ENCODE peak calls at places on chromosome X, in ten cellular contexts. J, H, N, W, G, T, V, S, K and Q are unnamed samples.

GRCh38 chrX:140712413-140713173 is 3.0 kb downstream of the LINC00632 start:
- DNase-seq in K (peak), S (peak), N (peak), T (peak), V (no peak), J (peak), W (peak), G (peak), H (peak), Q (peak)

GRCh38 chrX:29530520-29530919 is 684.8 kb upstream of the MAGEB2 start:
- DNase-seq in K (no peak), N (no peak), S (no peak), W (no peak), V (no peak), H (no peak), G (no peak), J (peak), T (peak), Q (peak)

GRCh38 chrX:2488621-2489285 is 12.0 kb downstream of the DHRSX start:
- DNase-seq in K (no peak), W (no peak), G (no peak), S (no peak), H (no peak), J (no peak), N (no peak), T (no peak), V (no peak), Q (no peak)

GRCh38 chrX:46263494-46263893 is 281.7 kb downstream of the ZNF674 start:
- DNase-seq in G (no peak), S (no peak), V (no peak), H (no peak), K (no peak), W (no peak), J (no peak), T (no peak), N (no peak), Q (no peak)

GRCh38 chrX:2692221-2693122 is 1.4 kb downstream of the CD99 start:
- DNase-seq in T (peak), S (no peak), K (peak), H (no peak), W (no peak), J (peak), N (no peak), V (peak), G (no peak), Q (peak)

GRCh38 chrX:39875834-39876625 is 221.7 kb downstream of the BCOR start:
- DNase-seq in T (no peak), J (no peak), N (no peak), H (no peak), W (no peak), V (no peak), G (no peak), S (no peak), K (no peak), Q (no peak)

GRCh38 chrX:110938977-110939732 is 143.5 kb upstream of the CHRDL1 start:
- DNase-seq in N (no peak), W (no peak), S (no peak), K (no peak), G (no peak), J (no peak), V (no peak), H (no peak), T (no peak), Q (no peak)

GRCh38 chrX:150897371-150898319 is 823 bp downstream of the CD99L2 start:
- DNase-seq in J (peak), K (peak), W (no peak), N (peak), T (peak), G (peak), S (peak), V (peak), H (peak), Q (peak)

GRCh38 chrX:98962996-98963395 is 1447.1 kb downstream of the PCDH19 start:
- DNase-seq in V (no peak), K (no peak), S (no peak), T (no peak), W (no peak), H (no peak), G (no peak), J (no peak), N (no peak), Q (no peak)

GRCh38 chrX:96918864-96919263 is 35.2 kb downstream of the RPA4 start:
- DNase-seq in S (no peak), G (no peak), T (no peak), N (no peak), K (no peak), H (no peak), W (no peak), V (no peak), J (no peak), Q (no peak)

GRCh38 chrX:1093112-1093511 is 119.3 kb downstream of the CRLF2 start:
- DNase-seq in T (no peak), S (no peak), G (no peak), H (no peak), N (no peak), J (no peak), V (no peak), W (no peak), K (no peak), Q (no peak)

GRCh38 chrX:74505437-74505836 is 84.1 kb downstream of the SLC16A2 start:
- DNase-seq in J (no peak), W (no peak), G (no peak), S (no peak), V (no peak), N (no peak), T (no peak), H (peak), K (no peak), Q (no peak)

GRCh38 chrX:65689377-65689776 is 21.9 kb downstream of the MSN start:
- DNase-seq in V (no peak), K (no peak), N (no peak), S (no peak), J (no peak), T (no peak), H (no peak), W (no peak), G (no peak), Q (no peak)

GRCh38 chrX:7021991-7022390 is 125.5 kb upstream of the STS start:
- DNase-seq in H (no peak), J (no peak), S (no peak), K (no peak), T (no peak), V (no peak), N (no peak), W (no peak), G (no peak), Q (no peak)

GRCh38 chrX:121114691-121115090 is 67.3 kb downstream of the GLUD2 start:
- DNase-seq in N (no peak), V (no peak), T (no peak), H (no peak), K (no peak), J (no peak), S (no peak), W (no peak), G (no peak), Q (no peak)

GRCh38 chrX:65253817-65254216 is 277.6 kb upstream of the ZC4H2 start:
- DNase-seq in T (no peak), S (no peak), G (no peak), W (no peak), J (no peak), V (no peak), H (no peak), K (no peak), N (no peak), Q (no peak)

GRCh38 chrX:38192007-38192625 is 28.6 kb downstream of the SRPX start:
- DNase-seq in S (no peak), J (peak), G (no peak), H (peak), K (no peak), N (peak), T (peak), W (no peak), V (peak), Q (peak)

GRCh38 chrX:68355629-68355920 is 77.7 kb downstream of the OPHN1 start:
- DNase-seq in T (no peak), V (no peak), S (no peak), W (peak), N (no peak), K (no peak), J (no peak), H (no peak), G (no peak), Q (no peak)

GRCh38 chrX:97876697-97877407 is 993.1 kb downstream of the RPA4 start:
- DNase-seq in T (peak), V (no peak), H (no peak), K (no peak), N (no peak), G (no peak), J (peak), S (no peak), W (no peak), Q (no peak)

GRCh38 chrX:56763556-56764152 is 34.6 kb downstream of the NBDY start:
- DNase-seq in W (no peak), N (no peak), T (no peak), K (peak), S (no peak), G (peak), H (no peak), V (no peak), J (no peak), Q (no peak)

GRCh38 chrX:108216405-108216804 is 124.8 kb downstream of the ATG4A start:
- DNase-seq in N (no peak), V (no peak), J (no peak), K (no peak), S (no peak), W (no peak), T (no peak), G (no peak), H (no peak), Q (peak)

GRCh38 chrX:40809210-40809609 is 73.9 kb upstream of the MED14 start:
- DNase-seq in N (no peak), T (peak), H (no peak), S (no peak), J (peak), V (no peak), W (no peak), K (no peak), G (no peak), Q (peak)

GRCh38 chrX:11664211-11664888 is 1.4 kb downstream of the ARHGAP6 start:
- DNase-seq in J (peak), N (no peak), K (peak), T (no peak), H (no peak), G (no peak), S (no peak), W (no peak), V (no peak), Q (peak)

GRCh38 chrX:120672389-120672788 is 42.5 kb upstream of the C1GALT1C1 start:
- DNase-seq in V (no peak), K (no peak), G (no peak), H (no peak), W (no peak), N (peak), T (peak), S (peak), J (peak), Q (peak)

GRCh38 chrX:123274796-123275195 is 90.7 kb downstream of the GRIA3 start:
- DNase-seq in T (no peak), J (peak), H (no peak), S (no peak), G (no peak), N (no peak), W (no peak), V (no peak), K (no peak), Q (peak)
- H3K4me3 ChIP-seq in T (no peak), J (no peak), H (no peak), S (no peak), G (no peak), N (no peak), W (no peak), V (no peak), K (no peak), Q (no peak)

GRCh38 chrX:103400931-103401330 is 24.6 kb downstream of the BEX3 start:
- DNase-seq in S (no peak), T (no peak), G (no peak), W (no peak), J (no peak), K (no peak), V (no peak), N (no peak), H (no peak), Q (no peak)

GRCh38 chrX:103406256-103406655 is 29.9 kb downstream of the BEX3 start:
- DNase-seq in T (no peak), N (no peak), K (no peak), V (no peak), J (no peak), G (no peak), S (no peak), W (no peak), H (no peak), Q (no peak)

GRCh38 chrX:103407776-103408175 is 31.4 kb downstream of the BEX3 start:
- DNase-seq in G (no peak), N (no peak), T (no peak), H (no peak), J (no peak), K (no peak), S (no peak), V (no peak), W (no peak), Q (no peak)

GRCh38 chrX:103405009-103405333 is 28.6 kb downstream of the BEX3 start:
- DNase-seq in J (no peak), N (no peak), H (no peak), K (no peak), W (no peak), T (no peak), S (no peak), G (no peak), V (no peak), Q (no peak)

GRCh38 chrX:103404225-103405008 is 28.1 kb downstream of the BEX3 start:
- DNase-seq in G (peak), N (peak), T (peak), J (peak), K (peak), H (peak), W (peak), S (peak), V (peak), Q (peak)
- H3K4me3 ChIP-seq in G (peak), N (no peak), T (peak), J (peak), K (peak), H (peak), W (peak), S (peak), V (peak), Q (peak)

GRCh38 chrX:14943963-14944362 is 70.7 kb downstream of the MOSPD2 start:
- DNase-seq in J (no peak), T (no peak), G (no peak), W (no peak), V (no peak), N (no peak), H (no peak), S (no peak), K (no peak), Q (no peak)
- H3K4me3 ChIP-seq in J (no peak), T (no peak), G (no peak), W (no peak), V (no peak), N (no peak), H (no peak), S (no peak), K (no peak), Q (no peak)

GRCh38 chrX:133444952-133445831 is 29.9 kb upstream of the GPC4 start:
- DNase-seq in H (no peak), K (no peak), T (no peak), N (no peak), W (peak), S (peak), J (peak), V (no peak), G (no peak), Q (no peak)
- H3K4me3 ChIP-seq in H (no peak), K (peak), T (no peak), N (no peak), W (peak), S (peak), J (peak), V (no peak), G (peak), Q (no peak)

DNA sequence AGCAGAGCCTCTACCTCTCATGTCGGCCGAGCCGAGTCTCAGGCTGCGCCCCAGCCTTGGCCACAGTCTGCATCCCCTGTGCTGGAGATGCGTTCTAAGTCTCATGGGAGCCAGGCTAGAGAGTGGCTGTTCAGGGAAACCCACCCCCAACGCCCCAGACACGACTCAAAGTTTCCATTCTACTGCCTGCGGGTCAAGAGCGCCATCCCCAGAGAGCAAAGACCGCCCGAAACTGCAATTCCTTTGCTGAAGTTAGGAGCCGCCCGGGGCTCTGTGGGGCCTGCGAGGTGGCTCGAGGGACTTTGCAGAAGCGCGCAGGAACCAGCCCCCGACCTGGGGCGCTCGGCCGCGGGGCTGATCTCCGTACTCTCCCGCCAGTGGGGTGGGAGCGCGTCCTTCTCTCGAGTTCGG is 10.0 kb upstream of the ELF4 start:
- DNase-seq in W (no peak), J (peak), V (peak), S (no peak), T (no peak), G (no peak), H (peak), K (no peak), N (no peak), Q (peak)
- H3K4me3 ChIP-seq in W (no peak), J (peak), V (peak), S (peak), T (peak), G (peak), H (peak), K (no peak), N (no peak), Q (no peak)

GRCh38 chrX:42098897-42099296 is 175.5 kb upstream of the CASK start:
- DNase-seq in S (no peak), N (no peak), V (no peak), H (peak), W (no peak), T (no peak), J (no peak), K (no peak), G (no peak), Q (peak)

GRCh38 chrX:42094208-42094607 is 170.9 kb upstream of the CASK start:
- DNase-seq in S (no peak), T (peak), V (peak), K (no peak), H (no peak), J (peak), W (peak), N (no peak), G (no peak), Q (peak)

GRCh38 chrX:42096262-42096939 is 173.0 kb upstream of the CASK start:
- DNase-seq in V (no peak), J (peak), K (peak), T (peak), H (no peak), G (no peak), S (peak), W (peak), N (no peak), Q (peak)

GRCh38 chrX:42093756-42094155 is 170.4 kb upstream of the CASK start:
- DNase-seq in G (no peak), K (no peak), V (no peak), N (no peak), T (no peak), S (no peak), W (no peak), J (no peak), H (no peak), Q (peak)

DNA sequence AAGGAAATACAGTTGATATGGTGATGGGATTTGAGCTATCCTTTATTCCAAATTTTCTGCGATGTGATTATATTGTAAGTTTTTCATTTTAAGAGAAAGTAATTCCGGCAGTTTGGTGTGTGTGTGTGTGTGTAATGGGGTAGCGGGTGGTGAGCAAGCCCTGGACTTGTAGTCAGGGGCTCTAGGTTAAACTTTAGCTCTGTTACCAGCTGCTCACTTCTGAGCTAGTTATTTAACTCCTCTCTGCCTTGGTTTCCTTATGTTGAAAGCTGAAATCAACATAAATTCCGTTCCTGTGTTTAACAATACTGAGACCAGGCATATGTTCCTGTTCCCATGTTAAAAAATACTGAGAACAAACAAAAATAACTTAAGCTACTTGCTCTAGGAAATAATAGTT is 174.1 kb upstream of the CASK start:
- DNase-seq in N (no peak), S (no peak), W (no peak), J (no peak), K (no peak), T (no peak), H (no peak), V (no peak), G (no peak), Q (no peak)
- H3K4me3 ChIP-seq in N (no peak), S (no peak), W (no peak), J (no peak), K (no peak), T (no peak), H (no peak), V (no peak), G (no peak), Q (no peak)